ENCODE peak calls at places on chromosomes 5 and 9, in seven cellular contexts. U, E, J, R, S, N and F are unnamed samples.

GRCh38 chr9:92754091-92754740 is 10.4 kb downstream of the BICD2 start:
- DNase-seq in U (no peak), E (no peak), J (no peak), R (no peak), S (no peak), N (no peak), F (no peak)

GRCh38 chr5:87828545-87829213 is 415.9 kb upstream of the CCNH start:
- DNase-seq in U (no peak), E (no peak), J (no peak), R (no peak), S (no peak), N (no peak), F (no peak)

GRCh38 chr5:18037718-18038117 is 403.5 kb downstream of the TAF11L14 start:
- DNase-seq in U (no peak), E (no peak), J (no peak), R (no peak), S (no peak), N (no peak), F (no peak)

GRCh38 chr5:21152611-21153010 is 1164.6 kb upstream of the CDH18 start:
- DNase-seq in U (peak; percentile 91), E (no peak), J (no peak), R (peak; percentile 5), S (no peak), N (no peak), F (peak; percentile 9)

GRCh38 chr5:150192462-150192861 is 2.6 kb downstream of the SLC6A7 start:
- DNase-seq in U (no peak), E (no peak), J (no peak), R (no peak), S (no peak), N (no peak), F (no peak)

GRCh38 chr5:57338849-57339340 is 143.7 kb downstream of the ACTBL2 start:
- DNase-seq in U (peak; percentile 50), E (no peak), J (no peak), R (no peak), S (no peak), N (no peak), F (no peak)

GRCh38 chr5:120769291-120769872 is 305.3 kb downstream of the PRR16 start:
- DNase-seq in U (no peak), E (no peak), J (no peak), R (peak; percentile 35), S (no peak), N (no peak), F (peak; percentile 40)

GRCh38 chr5:168649306-168649705 is 70.1 kb upstream of the PANK3 start:
- DNase-seq in U (no peak), E (no peak), J (no peak), R (no peak), S (no peak), N (no peak), F (no peak)

GRCh38 chr5:158537343-158537742 is 562.4 kb downstream of the EBF1 start:
- DNase-seq in U (no peak), E (no peak), J (no peak), R (no peak), S (no peak), N (no peak), F (no peak)

GRCh38 chr5:141523991-141524390 is 35.1 kb downstream of the PCDHGC5 start:
- DNase-seq in U (no peak), E (no peak), J (no peak), R (no peak), S (no peak), N (no peak), F (no peak)

GRCh38 chr9:133440884-133441283 is 18.7 kb downstream of the ADAMTS13 start:
- DNase-seq in U (no peak), E (no peak), J (no peak), R (no peak), S (no peak), N (no peak), F (no peak)

GRCh38 chr5:170860415-170860814 is 1.4 kb upstream of the RANBP17 start:
- DNase-seq in U (no peak), E (no peak), J (no peak), R (no peak), S (no peak), N (no peak), F (no peak)

GRCh38 chr5:6302099-6302498 is 76.2 kb downstream of the MED10 start:
- DNase-seq in U (no peak), E (no peak), J (peak; percentile 50), R (no peak), S (no peak), N (no peak), F (no peak)

GRCh38 chr9:89359018-89359417 is 40.7 kb downstream of the SECISBP2 start:
- DNase-seq in U (no peak), E (no peak), J (peak; percentile 40), R (no peak), S (no peak), N (peak; percentile 52), F (no peak)

GRCh38 chr5:54135042-54135441 is 175.3 kb downstream of the ARL15 start:
- DNase-seq in U (no peak), E (no peak), J (no peak), R (no peak), S (no peak), N (no peak), F (no peak)

GRCh38 chr5:53323511-53323910 is 156.9 kb upstream of the FST start:
- DNase-seq in U (peak; percentile 47), E (no peak), J (no peak), R (no peak), S (no peak), N (no peak), F (no peak)

GRCh38 chr9:101462558-101462957 is 27.0 kb upstream of the ALDOB start:
- DNase-seq in U (peak; percentile 49), E (no peak), J (peak; percentile 27), R (peak; percentile 68), S (no peak), N (peak; percentile 4), F (no peak)

GRCh38 chr9:1002678-1003077 is 26.2 kb downstream of the DMRT3 start:
- DNase-seq in U (no peak), E (no peak), J (no peak), R (no peak), S (no peak), N (no peak), F (no peak)

GRCh38 chr9:1008256-1008655 is 31.8 kb downstream of the DMRT3 start:
- DNase-seq in U (no peak), E (no peak), J (no peak), R (no peak), S (no peak), N (no peak), F (no peak)

GRCh38 chr9:1001838-1002237 is 25.4 kb downstream of the DMRT3 start:
- DNase-seq in U (no peak), E (no peak), J (no peak), R (peak; percentile 17), S (no peak), N (no peak), F (no peak)

GRCh38 chr9:1007312-1007711 is 30.9 kb downstream of the DMRT3 start:
- DNase-seq in U (no peak), E (no peak), J (no peak), R (no peak), S (no peak), N (no peak), F (no peak)

GRCh38 chr9:1005043-1005667 is 28.7 kb downstream of the DMRT3 start:
- DNase-seq in U (peak; percentile 41), E (no peak), J (peak; percentile 61), R (peak; percentile 69), S (no peak), N (peak; percentile 77), F (peak; percentile 24)
- TF ChIP-seq CTCF in U (peak; percentile 58), E (peak; percentile 67), J (peak; percentile 64), R (peak; percentile 82), S (peak; percentile 13), N (peak; percentile 67), F (peak; percentile 35)

GRCh38 chr5:114305402-114306207 is 56.3 kb upstream of the KCNN2 start:
- DNase-seq in U (no peak), E (no peak), J (peak; percentile 55), R (peak; percentile 80), S (no peak), N (peak; percentile 55), F (no peak)
- TF ChIP-seq CTCF in U (no peak), E (peak; percentile 65), J (peak; percentile 71), R (peak; percentile 80), S (no peak), N (peak; percentile 51), F (peak; percentile 67)

DNA sequence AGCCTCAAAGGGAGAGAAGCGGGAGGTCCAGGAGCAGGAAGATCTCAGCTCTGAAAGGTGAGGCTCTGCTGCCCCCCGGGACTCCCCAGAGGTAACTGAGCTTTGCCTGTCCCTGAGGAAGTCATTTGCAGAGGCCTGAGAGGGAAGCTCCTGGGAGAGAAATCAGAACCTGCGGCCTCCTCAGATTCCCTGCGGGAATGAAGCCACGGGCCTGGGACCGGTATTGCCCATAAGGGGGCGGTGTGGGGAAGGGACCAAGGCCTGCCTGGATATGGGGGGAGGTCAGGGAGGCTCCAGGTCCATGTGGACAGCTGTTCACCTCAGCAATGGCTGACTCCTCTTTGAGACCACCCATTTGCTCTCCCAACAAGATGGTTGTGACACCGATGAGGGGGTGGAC is 1.3 kb downstream of the SPATA31E1 start:
- DNase-seq in U (no peak), E (no peak), J (peak; percentile 26), R (no peak), S (no peak), N (no peak), F (no peak)
- TF ChIP-seq CTCF in U (peak; percentile 29), E (peak; percentile 15), J (peak; percentile 43), R (peak; percentile 49), S (no peak), N (peak; percentile 20), F (no peak)

GRCh38 chr5:98750693-98751092 is 22.8 kb upstream of the RGMB start:
- DNase-seq in U (no peak), E (no peak), J (no peak), R (no peak), S (no peak), N (peak; percentile 20), F (no peak)
- TF ChIP-seq CTCF in U (peak; percentile 34), E (peak; percentile 15), J (peak; percentile 49), R (peak; percentile 62), S (no peak), N (peak; percentile 56), F (no peak)

GRCh38 chr5:74054139-74054538 is 428.1 kb downstream of the ARHGEF28 start:
- DNase-seq in U (no peak), E (no peak), J (peak; percentile 54), R (no peak), S (no peak), N (no peak), F (no peak)

GRCh38 chr5:74056102-74056788 is 430.2 kb downstream of the ARHGEF28 start:
- DNase-seq in U (peak; percentile 3), E (no peak), J (no peak), R (no peak), S (no peak), N (no peak), F (no peak)

GRCh38 chr5:74052441-74052840 is 426.4 kb downstream of the ARHGEF28 start:
- DNase-seq in U (peak; percentile 32), E (no peak), J (no peak), R (no peak), S (no peak), N (no peak), F (no peak)

GRCh38 chr5:74055446-74056097 is 429.6 kb downstream of the ARHGEF28 start:
- DNase-seq in U (no peak), E (no peak), J (no peak), R (no peak), S (no peak), N (no peak), F (no peak)

DNA sequence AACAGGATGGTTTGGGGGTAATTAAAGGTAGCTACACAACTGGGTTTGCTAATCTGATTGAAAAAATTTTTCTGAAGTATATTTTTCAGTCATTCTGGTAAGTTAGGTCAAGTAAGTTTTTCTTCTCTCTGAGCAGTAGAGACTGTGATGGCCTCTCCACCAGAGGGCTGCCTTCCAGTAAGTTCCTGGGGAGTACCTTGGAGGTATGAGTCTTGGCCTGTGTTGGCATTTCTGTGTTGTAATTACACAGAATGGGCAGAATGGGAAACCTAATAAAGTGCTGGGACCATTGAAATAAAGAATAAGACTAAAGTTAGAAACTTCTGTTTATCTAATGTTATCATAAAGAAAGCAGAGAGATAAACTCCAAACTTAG is 430.8 kb downstream of the ARHGEF28 start:
- DNase-seq in U (peak; percentile 53), E (no peak), J (no peak), R (peak; percentile 28), S (no peak), N (peak; percentile 31), F (no peak)
- TF ChIP-seq CTCF in U (peak; percentile 65), E (peak; percentile 57), J (peak; percentile 24), R (peak; percentile 74), S (no peak), N (peak; percentile 51), F (peak; percentile 47)